ENCODE peak calls at places on chromosomes 3 and 15, in four cellular contexts. Q, C, Z and L are unnamed samples.

GRCh38 chr3:120425877-120426276 is 24.9 kb downstream of the FSTL1 start:
- DNase-seq in Q (no peak), Z (no peak), C (no peak), L (no peak)

GRCh38 chr3:183896610-183897009 is 11.9 kb upstream of the PARL start:
- DNase-seq in Z (no peak), C (no peak), Q (no peak), L (no peak)

GRCh38 chr3:62995142-62995541 is 119.9 kb upstream of the CADPS start:
- DNase-seq in C (no peak), Q (no peak), Z (no peak), L (no peak)

GRCh38 chr15:58453931-58454793 is 22.4 kb downstream of the LIPC start:
- DNase-seq in C (no peak), Z (no peak), Q (no peak), L (no peak)

GRCh38 chr3:116980106-116980505 is 270.5 kb downstream of the TUSC7 start:
- DNase-seq in C (no peak), Z (no peak), Q (no peak), L (no peak)

GRCh38 chr3:14429237-14429636 is 26.8 kb downstream of the SLC6A6 start:
- DNase-seq in Z (no peak), C (peak), Q (no peak), L (no peak)

GRCh38 chr3:119034256-119035013 is at the start of gene IGSF11:
- DNase-seq in C (peak), Z (peak), Q (no peak), L (peak)

GRCh38 chr15:83305696-83306291 is 21.3 kb upstream of the BNC1 start:
- DNase-seq in C (no peak), Q (no peak), Z (no peak), L (no peak)

GRCh38 chr3:54746722-54747121 is 181.1 kb downstream of the LRTM1 start:
- DNase-seq in Q (no peak), Z (no peak), C (no peak), L (no peak)

GRCh38 chr15:101013151-101013550 is 94.0 kb downstream of the LRRK1 start:
- DNase-seq in C (no peak), Q (no peak), Z (no peak), L (no peak)

GRCh38 chr15:101491739-101492640 is 2.5 kb upstream of the PCSK6 start:
- DNase-seq in C (no peak), Q (no peak), Z (no peak), L (no peak)

GRCh38 chr3:18812316-18812715 is 336.0 kb upstream of the KCNH8 start:
- DNase-seq in C (no peak), Z (no peak), Q (no peak), L (no peak)

GRCh38 chr3:180680097-180680430 is 775 bp upstream of the CCDC39 start:
- DNase-seq in C (peak), Z (no peak), Q (no peak), L (peak)
- TF ChIP-seq CTCF in C (peak), Z (no peak), Q (peak), L (peak)

GRCh38 chr15:92595506-92596337 is 59.9 kb downstream of the FAM174B start:
- DNase-seq in Q (no peak), C (no peak), Z (no peak), L (no peak)
- TF ChIP-seq CTCF in Q (no peak), C (no peak), Z (no peak), L (no peak)

GRCh38 chr15:68559342-68560310 is 19.2 kb upstream of the CORO2B start:
- DNase-seq in Z (peak), Q (no peak), C (peak), L (peak)
- TF ChIP-seq CTCF in Z (peak), Q (peak), C (peak), L (peak)

GRCh38 chr3:52238761-52239701 is at the start of gene TWF2:
- DNase-seq in C (peak), Z (peak), Q (no peak), L (peak)
- TF ChIP-seq CTCF in C (peak), Z (peak), Q (peak), L (no peak)

GRCh38 chr3:105513886-105514285 is 147.2 kb downstream of the ALCAM start:
- DNase-seq in Q (no peak), C (no peak), Z (no peak), L (no peak)

GRCh38 chr3:105518806-105519418 is 152.2 kb downstream of the ALCAM start:
- DNase-seq in Z (no peak), C (peak), Q (peak), L (peak)

GRCh38 chr3:105516972-105517371 is 150.3 kb downstream of the ALCAM start:
- DNase-seq in Q (no peak), C (no peak), Z (no peak), L (peak)

GRCh38 chr3:105521803-105522202 is 155.1 kb downstream of the ALCAM start:
- DNase-seq in C (no peak), Q (no peak), Z (no peak), L (no peak)

GRCh38 chr3:105518201-105518600 is 151.5 kb downstream of the ALCAM start:
- DNase-seq in C (no peak), Z (no peak), Q (no peak), L (no peak)
- TF ChIP-seq CTCF in C (no peak), Z (no peak), Q (no peak), L (no peak)

DNA sequence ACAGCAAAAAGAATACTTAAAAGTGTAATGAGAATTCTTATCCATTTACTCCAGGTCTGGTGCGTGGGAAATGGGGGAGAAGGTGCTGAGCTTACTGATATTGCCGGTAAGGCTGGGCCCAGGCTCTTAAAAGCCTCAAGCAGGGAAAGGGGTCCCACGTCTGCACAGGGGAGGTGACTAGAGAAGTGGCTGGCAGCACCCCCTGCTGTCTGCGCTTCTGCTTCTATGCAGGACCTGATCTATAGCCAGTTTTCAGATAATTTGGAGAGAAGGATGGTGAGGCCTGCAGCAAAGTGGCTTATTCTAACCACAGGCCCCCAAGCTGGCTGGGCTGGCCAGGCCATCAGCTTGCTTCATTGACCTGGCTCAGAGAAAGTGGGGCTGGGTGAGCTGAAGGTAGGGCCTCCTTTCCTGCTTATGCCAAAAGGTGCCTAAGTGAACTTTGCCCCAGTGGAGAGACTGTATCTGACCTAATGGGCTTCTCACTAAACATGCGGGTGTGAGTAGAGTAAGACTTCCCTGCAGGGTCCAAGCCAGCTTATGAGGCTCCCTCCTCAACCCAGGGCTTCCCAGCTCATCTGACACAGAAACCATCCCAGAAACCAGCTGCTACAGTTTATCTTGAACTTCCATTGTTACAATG is 30.9 kb upstream of the ATP1B3 start:
- DNase-seq in C (peak), Q (no peak), Z (no peak), L (peak)
- TF ChIP-seq CTCF in C (no peak), Q (no peak), Z (no peak), L (no peak)

GRCh38 chr3:23931597-23931996 is 13.5 kb upstream of the NR1D2 start:
- DNase-seq in Z (no peak), C (no peak), Q (no peak), L (no peak)

GRCh38 chr3:23928525-23928924 is 11.6 kb downstream of the RPL15 start:
- DNase-seq in C (no peak), Q (no peak), Z (no peak), L (no peak)

GRCh38 chr3:23923786-23924185 is 6.9 kb downstream of the RPL15 start:
- DNase-seq in Z (no peak), C (no peak), Q (no peak), L (no peak)

GRCh38 chr3:23926246-23926645 is 9.3 kb downstream of the RPL15 start:
- DNase-seq in Z (no peak), Q (no peak), C (no peak), L (no peak)

DNA sequence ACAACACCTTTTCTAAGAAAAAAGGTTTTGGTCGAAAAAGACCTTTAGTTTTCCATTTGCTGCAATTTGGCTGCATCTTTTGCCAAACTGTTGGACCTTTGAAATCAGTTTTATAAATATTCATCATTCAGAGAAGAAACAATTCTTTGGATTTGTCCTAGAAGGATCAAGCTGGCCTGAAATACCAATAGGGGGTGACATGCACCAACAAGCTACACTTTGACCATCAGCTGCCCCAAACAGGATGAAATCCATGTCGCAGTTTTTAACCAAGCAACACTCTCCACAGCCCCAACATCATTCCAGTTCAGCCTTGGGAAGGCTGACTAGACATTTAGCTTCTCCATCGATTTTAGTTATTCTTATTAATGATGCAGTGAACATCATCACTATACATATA is 9.8 kb downstream of the RPL15 start:
- DNase-seq in Z (no peak), Q (no peak), C (no peak), L (no peak)
- TF ChIP-seq CTCF in Z (no peak), Q (no peak), C (no peak), L (no peak)

GRCh38 chr3:38281895-38282686 is at the start of gene SLC22A14:
- DNase-seq in C (no peak), Q (no peak), Z (no peak), L (no peak)
- TF ChIP-seq CTCF in C (no peak), Q (no peak), Z (no peak), L (peak)

GRCh38 chr3:35670408-35670807 is 31.1 kb downstream of the ARPP21 start:
- DNase-seq in C (no peak), Z (no peak), Q (no peak), L (no peak)
- TF ChIP-seq CTCF in C (no peak), Z (no peak), Q (no peak), L (no peak)